ENCODE peak calls at places on chromosome 9, in five cellular contexts. R is SK-N-SH, Z is GM12878, G is H1, P is HepG2. H is an unnamed sample.

GRCh38 chr9:115941561-115942315 is 211.9 kb upstream of the PAPPA start:
- DNase-seq in P (no peak), R (no peak), G (no peak), Z (no peak), H (no peak)

GRCh38 chr9:237141-237857 is 22.6 kb downstream of the DOCK8 start:
- DNase-seq in G (no peak), P (no peak), Z (no peak), R (no peak), H (no peak)

GRCh38 chr9:79685576-79685975 is 113.8 kb downstream of the TLE4 start:
- DNase-seq in P (no peak), R (no peak), Z (no peak), G (no peak), H (no peak)

GRCh38 chr9:126519660-126520425 is 93.9 kb upstream of the LMX1B start:
- DNase-seq in Z (no peak), P (no peak), R (no peak), G (no peak), H (no peak)

GRCh38 chr9:99063522-99063921 is 41.4 kb upstream of the TGFBR1 start:
- DNase-seq in G (no peak), P (peak; percentile 7), Z (no peak), R (no peak), H (no peak)

GRCh38 chr9:89549031-89549644 is 51.2 kb upstream of the SEMA4D start:
- DNase-seq in Z (peak; percentile 62), G (peak; percentile 29), P (peak; percentile 32), R (peak; percentile 89), H (peak; percentile 88)

GRCh38 chr9:5008206-5008605 is 23.1 kb downstream of the JAK2 start:
- DNase-seq in R (no peak), Z (no peak), P (no peak), G (no peak), H (no peak)

GRCh38 chr9:2181794-2182193 is 166.6 kb downstream of the SMARCA2 start:
- DNase-seq in P (no peak), R (peak; percentile 47), Z (no peak), G (no peak), H (no peak)

GRCh38 chr9:26893030-26893676 is 551 bp upstream of the CAAP1 start:
- DNase-seq in R (no peak), Z (no peak), G (no peak), P (no peak), H (no peak)

GRCh38 chr9:121528642-121529041 is 29.0 kb upstream of the GGTA1 start:
- DNase-seq in G (no peak), R (no peak), Z (no peak), P (no peak), H (no peak)

GRCh38 chr9:4842213-4842612 is 49.5 kb downstream of the RCL1 start:
- DNase-seq in G (no peak), P (peak; percentile 53), Z (no peak), R (no peak), H (no peak)

GRCh38 chr9:137764981-137765380 is 112.6 kb upstream of the CACNA1B start:
- DNase-seq in G (no peak), R (no peak), P (no peak), Z (no peak), H (no peak)

GRCh38 chr9:76562511-76562911 is 103.5 kb downstream of the GCNT1 start:
- DNase-seq in P (no peak), G (no peak), Z (peak; percentile 38), R (no peak), H (no peak)

GRCh38 chr9:133767625-133768024 is 29.5 kb upstream of the SARDH start:
- DNase-seq in R (no peak), Z (no peak), P (no peak), G (no peak), H (no peak)

GRCh38 chr9:133768371-133768858 is 30.3 kb upstream of the SARDH start:
- DNase-seq in Z (no peak), P (no peak), R (no peak), G (no peak), H (no peak)

GRCh38 chr9:133770076-133770777 is 32.1 kb upstream of the SARDH start:
- DNase-seq in G (no peak), Z (no peak), R (no peak), P (no peak), H (no peak)

GRCh38 chr9:133769511-133770075 is 31.4 kb upstream of the SARDH start:
- DNase-seq in R (no peak), G (no peak), P (no peak), Z (no peak), H (no peak)

GRCh38 chr9:133768859-133769510 is 30.8 kb upstream of the SARDH start:
- DNase-seq in P (peak; percentile 83), Z (no peak), G (no peak), R (no peak), H (no peak)
- TF ChIP-seq CTCF in P (peak; percentile 99), Z (no peak), G (peak; percentile 65), R (no peak), H (no peak)

DNA sequence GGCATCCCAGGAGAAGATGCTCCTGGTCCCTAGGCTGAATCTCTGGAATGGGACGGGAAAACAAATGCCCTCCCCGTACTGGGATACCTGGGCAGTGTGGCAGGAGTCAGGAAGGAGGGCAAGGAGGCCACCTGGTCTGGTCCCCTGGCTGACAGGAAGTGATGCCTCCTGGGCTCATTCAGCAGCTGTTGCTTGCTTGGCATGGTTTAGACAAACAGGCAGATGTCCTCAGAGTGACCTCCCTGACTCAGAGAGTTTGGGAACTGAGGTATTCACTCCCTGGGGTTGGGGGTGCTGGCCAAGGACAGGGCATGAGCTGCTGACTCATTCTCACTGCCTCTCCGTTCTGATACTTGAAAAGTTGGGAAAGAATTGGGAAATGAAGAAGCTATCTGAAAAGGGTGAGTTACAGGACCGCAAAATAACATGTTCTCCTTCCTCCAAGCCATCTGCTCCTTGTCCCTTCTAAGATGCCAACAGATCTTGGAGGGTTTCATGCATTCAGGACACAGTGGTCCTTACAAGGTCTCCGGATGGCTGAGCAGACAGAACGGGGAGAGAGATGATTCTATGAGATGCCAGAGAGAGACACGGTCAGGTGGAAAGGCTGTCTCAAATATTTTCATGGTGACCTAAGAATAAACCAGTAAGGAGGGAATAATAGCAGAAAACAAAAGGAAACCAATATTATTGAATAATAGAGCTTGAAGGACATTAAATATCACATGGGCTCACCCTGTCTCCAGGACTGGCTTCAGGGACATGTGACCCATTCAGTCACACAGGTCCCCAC is 534.5 kb downstream of the BNC2 start:
- DNase-seq in Z (no peak), G (no peak), R (peak; percentile 28), P (no peak), H (no peak)
- TF ChIP-seq GABPA in Z (no peak), G (no peak), R (peak; percentile 39), P (no peak), H (no peak)

DNA sequence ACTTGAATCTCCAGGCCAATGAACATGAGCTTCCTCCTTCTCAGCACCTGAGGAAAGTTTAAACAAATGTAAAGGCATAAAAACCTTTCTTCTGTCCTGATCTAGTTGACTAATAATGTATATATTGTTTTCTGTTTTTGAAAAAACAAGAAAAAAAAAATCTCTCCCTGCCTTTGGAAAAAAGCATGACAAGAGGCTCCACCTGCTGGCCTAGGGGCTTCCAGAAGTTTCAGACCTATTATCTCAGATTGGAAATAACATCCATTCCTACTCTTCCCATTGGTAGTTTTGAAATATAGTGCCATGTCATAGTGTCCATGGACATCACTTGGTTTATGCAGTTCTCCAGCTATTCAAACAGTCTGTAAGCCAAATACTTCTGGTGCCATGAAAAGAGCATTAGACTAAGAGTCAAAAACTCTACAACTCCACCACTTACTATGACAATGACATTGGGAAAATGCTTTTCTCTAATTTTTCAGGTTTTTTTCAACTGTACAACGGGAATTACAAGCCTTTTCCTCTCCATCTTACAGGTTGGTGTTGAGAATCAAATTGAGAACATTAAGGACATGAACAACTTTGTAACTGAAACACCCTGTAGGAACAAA is 409.6 kb upstream of the MPDZ start:
- DNase-seq in R (no peak), G (no peak), P (no peak), Z (no peak), H (no peak)
- TF ChIP-seq CTCF in R (peak; percentile 40), G (no peak), P (peak; percentile 11), Z (no peak), H (no peak)

DNA sequence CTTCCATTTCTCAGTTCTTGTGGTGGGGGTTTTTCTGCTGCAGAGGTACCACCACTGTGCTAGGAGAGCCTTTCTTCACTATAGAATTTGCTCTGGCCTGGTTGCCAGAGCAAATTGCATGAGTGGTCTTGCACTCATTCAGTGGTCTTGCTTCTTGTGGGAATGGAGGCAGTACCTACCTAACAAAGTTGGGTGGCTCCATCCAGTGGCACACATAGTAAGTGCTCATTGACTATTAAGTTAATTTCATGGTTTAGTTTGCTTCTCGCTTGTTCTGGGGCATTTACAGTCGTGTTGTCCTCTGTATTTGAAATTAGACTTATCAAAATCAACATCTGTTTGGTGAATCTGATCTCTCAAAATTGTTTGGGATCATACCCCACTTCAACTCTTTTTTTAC is 23.0 kb downstream of the SLC28A3 start:
- DNase-seq in G (no peak), R (no peak), Z (no peak), P (no peak), H (no peak)
- TF ChIP-seq GABPA in G (no peak), R (no peak), Z (no peak), P (no peak), H (no peak)

DNA sequence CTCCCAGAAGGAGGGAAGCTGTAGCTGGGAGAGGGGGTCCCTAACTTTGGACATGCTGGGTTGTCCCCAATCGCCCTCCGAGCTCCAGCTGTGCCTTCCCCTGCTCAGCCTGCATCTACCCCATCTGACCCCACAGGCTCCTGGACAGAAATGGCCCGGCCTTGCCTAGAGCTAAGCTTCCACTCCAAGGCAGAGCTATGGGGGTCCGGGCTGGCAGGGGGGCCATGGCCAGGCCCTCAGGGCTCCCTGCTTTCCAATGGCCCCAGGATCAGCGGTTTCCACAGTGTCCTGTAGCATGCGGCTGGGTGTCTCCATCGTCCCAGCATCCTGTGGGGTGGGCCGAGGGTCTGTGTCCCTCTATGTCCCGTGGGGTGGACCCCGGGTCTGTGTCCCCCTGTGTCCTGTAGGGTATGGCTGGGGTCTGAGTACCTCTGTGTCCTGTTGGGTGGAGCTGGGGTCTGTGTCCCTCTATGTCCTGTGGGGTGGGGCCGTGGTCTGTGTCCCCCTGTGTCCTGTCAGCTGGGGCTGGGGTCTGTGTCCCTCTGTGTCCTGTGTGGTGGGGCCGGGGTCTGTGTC is 130.6 kb downstream of the RXRA start:
- DNase-seq in P (no peak), G (no peak), R (peak; percentile 51), Z (no peak), H (no peak)
- TF ChIP-seq CTCF in P (no peak), G (no peak), R (peak; percentile 33), Z (no peak), H (no peak)

DNA sequence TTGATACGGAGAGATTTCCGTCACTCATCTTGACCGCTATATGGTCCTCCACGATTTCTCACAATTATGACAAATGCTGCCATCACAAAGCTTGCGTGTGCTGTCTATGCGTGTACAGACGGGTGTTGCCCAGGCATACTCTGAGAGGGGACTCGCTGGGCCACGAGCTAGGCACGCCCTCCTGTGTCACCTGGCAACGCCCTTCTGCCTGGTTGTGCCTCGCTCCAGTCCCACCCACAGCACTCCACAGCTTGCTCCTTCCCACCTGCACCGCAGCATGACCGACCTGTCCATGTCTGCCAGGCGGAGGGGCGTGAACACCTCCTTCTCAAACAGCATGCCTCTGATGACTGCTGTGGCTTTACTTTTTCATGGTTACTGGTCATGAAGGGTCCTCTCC is 55.6 kb downstream of the CAMSAP1 start:
- DNase-seq in G (no peak), R (no peak), Z (no peak), P (no peak), H (no peak)
- TF ChIP-seq GABPA in G (no peak), R (no peak), Z (no peak), P (no peak), H (no peak)